ENCODE peak calls at places on chromosomes 2 and 18, in five cellular contexts. One of them, this sample, is unnamed.

GRCh38 chr18:3104190-3105054 is 91.5 kb upstream of the LPIN2 start:
- DNase-seq in right atrium auricular region: no peak
- DNase-seq in D721Med: no peak
- DNase-seq in HL-60: no peak
- DNase-seq in left ventricle myocardium inferior: no peak
- DNase-seq in this sample: no peak

GRCh38 chr2:157470321-157470720 is 26.4 kb upstream of the CYTIP start:
- DNase-seq in D721Med: no peak
- DNase-seq in right atrium auricular region: no peak
- DNase-seq in HL-60: no peak
- DNase-seq in left ventricle myocardium inferior: no peak
- DNase-seq in this sample: no peak

GRCh38 chr18:62616331-62616805 is 93.5 kb downstream of the ZCCHC2 start:
- DNase-seq in left ventricle myocardium inferior: no peak
- DNase-seq in D721Med: no peak
- DNase-seq in HL-60: no peak
- DNase-seq in right atrium auricular region: no peak
- DNase-seq in this sample: no peak

GRCh38 chr18:32707153-32707552 is 65.7 kb downstream of the KLHL14 start:
- DNase-seq in right atrium auricular region: no peak
- DNase-seq in left ventricle myocardium inferior: no peak
- DNase-seq in D721Med: no peak
- DNase-seq in HL-60: no peak
- DNase-seq in this sample: no peak

GRCh38 chr2:101720732-101721131 is 23.2 kb downstream of the MAP4K4 start:
- DNase-seq in left ventricle myocardium inferior: no peak
- DNase-seq in D721Med: no peak
- DNase-seq in HL-60: no peak
- DNase-seq in right atrium auricular region: no peak
- DNase-seq in this sample: no peak

GRCh38 chr2:96806468-96807126 is 9.5 kb upstream of the CNNM3 start:
- DNase-seq in left ventricle myocardium inferior: no peak
- DNase-seq in HL-60: no peak
- DNase-seq in right atrium auricular region: no peak
- DNase-seq in D721Med: no peak
- DNase-seq in this sample: no peak

GRCh38 chr2:237731663-237732062 is 66.9 kb upstream of the RBM44 start:
- DNase-seq in right atrium auricular region: no peak
- DNase-seq in left ventricle myocardium inferior: no peak
- DNase-seq in HL-60: no peak
- DNase-seq in D721Med: no peak
- DNase-seq in this sample: no peak

GRCh38 chr2:177400337-177400923 is 7.9 kb downstream of the AGPS start:
- DNase-seq in D721Med: no peak
- DNase-seq in left ventricle myocardium inferior: no peak
- DNase-seq in HL-60: no peak
- DNase-seq in right atrium auricular region: no peak
- DNase-seq in this sample: no peak

GRCh38 chr18:61894751-61895524 is 2.1 kb upstream of the RNF152 start:
- DNase-seq in left ventricle myocardium inferior: no peak
- DNase-seq in HL-60: no peak
- DNase-seq in right atrium auricular region: no peak
- DNase-seq in D721Med: peak
- DNase-seq in this sample: no peak

GRCh38 chr2:241636983-241637232 is at the start of gene THAP4:
- DNase-seq in HL-60: peak
- DNase-seq in left ventricle myocardium inferior: peak
- DNase-seq in right atrium auricular region: no peak
- DNase-seq in D721Med: no peak
- DNase-seq in this sample: no peak

GRCh38 chr2:120442923-120443571 is 97.1 kb downstream of the INHBB start:
- DNase-seq in left ventricle myocardium inferior: peak
- DNase-seq in D721Med: no peak
- DNase-seq in HL-60: no peak
- DNase-seq in right atrium auricular region: no peak
- DNase-seq in this sample: no peak

GRCh38 chr2:121860033-121860810 is 104.8 kb downstream of the TSN start:
- DNase-seq in HL-60: no peak
- DNase-seq in right atrium auricular region: no peak
- DNase-seq in D721Med: no peak
- DNase-seq in left ventricle myocardium inferior: no peak
- DNase-seq in this sample: no peak

GRCh38 chr18:44229693-44230108 is 451.0 kb upstream of the SETBP1 start:
- DNase-seq in right atrium auricular region: peak
- DNase-seq in D721Med: no peak
- DNase-seq in HL-60: no peak
- DNase-seq in left ventricle myocardium inferior: peak
- DNase-seq in this sample: no peak

GRCh38 chr2:226690471-226691024 is 109.1 kb downstream of the IRS1 start:
- DNase-seq in right atrium auricular region: no peak
- DNase-seq in D721Med: no peak
- DNase-seq in left ventricle myocardium inferior: no peak
- DNase-seq in HL-60: no peak
- DNase-seq in this sample: no peak

GRCh38 chr2:7418343-7418742 is 501.1 kb downstream of the RNF144A start:
- DNase-seq in left ventricle myocardium inferior: no peak
- DNase-seq in right atrium auricular region: no peak
- DNase-seq in HL-60: no peak
- DNase-seq in D721Med: no peak
- DNase-seq in this sample: no peak

GRCh38 chr2:235263205-235264120 is 230.4 kb upstream of the AGAP1 start:
- DNase-seq in right atrium auricular region: peak
- DNase-seq in HL-60: no peak
- DNase-seq in D721Med: no peak
- DNase-seq in left ventricle myocardium inferior: peak
- DNase-seq in this sample: no peak

GRCh38 chr2:105403785-105404698 is 5.2 kb upstream of the FHL2 start:
- DNase-seq in D721Med: no peak
- DNase-seq in right atrium auricular region: peak
- DNase-seq in HL-60: no peak
- DNase-seq in left ventricle myocardium inferior: no peak
- DNase-seq in this sample: no peak

GRCh38 chr2:98586466-98587140 is 21.7 kb downstream of the COA5 start:
- DNase-seq in left ventricle myocardium inferior: no peak
- DNase-seq in D721Med: no peak
- DNase-seq in HL-60: no peak
- DNase-seq in right atrium auricular region: peak
- DNase-seq in this sample: no peak

GRCh38 chr2:46848446-46848845 is 67.2 kb downstream of the MCFD2 start:
- DNase-seq in left ventricle myocardium inferior: no peak
- DNase-seq in HL-60: no peak
- DNase-seq in right atrium auricular region: no peak
- DNase-seq in D721Med: no peak
- DNase-seq in this sample: no peak

GRCh38 chr18:48674198-48674721 is 135.4 kb downstream of the CTIF start:
- DNase-seq in left ventricle myocardium inferior: peak
- DNase-seq in right atrium auricular region: peak
- DNase-seq in HL-60: no peak
- DNase-seq in D721Med: no peak
- DNase-seq in this sample: no peak

GRCh38 chr18:32237024-32237423 is 47.2 kb downstream of the MEP1B start:
- DNase-seq in left ventricle myocardium inferior: no peak
- DNase-seq in D721Med: no peak
- DNase-seq in right atrium auricular region: no peak
- DNase-seq in HL-60: no peak
- DNase-seq in this sample: no peak

GRCh38 chr2:20660506-20660905 is 6.4 kb upstream of the GDF7 start:
- DNase-seq in HL-60: no peak
- DNase-seq in right atrium auricular region: no peak
- DNase-seq in D721Med: no peak
- DNase-seq in left ventricle myocardium inferior: no peak
- DNase-seq in this sample: no peak

GRCh38 chr2:170377469-170378207 is 199.7 kb downstream of the MYO3B start:
- DNase-seq in D721Med: no peak
- DNase-seq in left ventricle myocardium inferior: no peak
- DNase-seq in HL-60: no peak
- DNase-seq in right atrium auricular region: no peak
- DNase-seq in this sample: no peak

GRCh38 chr2:62738981-62739936 is 33.7 kb downstream of the EHBP1 start:
- DNase-seq in right atrium auricular region: no peak
- DNase-seq in D721Med: no peak
- DNase-seq in left ventricle myocardium inferior: no peak
- DNase-seq in HL-60: no peak
- DNase-seq in this sample: no peak

GRCh38 chr18:29002747-29003146 is 825.8 kb upstream of the CDH2 start:
- DNase-seq in D721Med: no peak
- DNase-seq in right atrium auricular region: no peak
- DNase-seq in left ventricle myocardium inferior: no peak
- DNase-seq in HL-60: no peak
- DNase-seq in this sample: no peak

GRCh38 chr2:144801325-144801724 is 281.4 kb upstream of the ZEB2 start:
- DNase-seq in left ventricle myocardium inferior: no peak
- DNase-seq in HL-60: no peak
- DNase-seq in right atrium auricular region: no peak
- DNase-seq in D721Med: no peak
- DNase-seq in this sample: no peak

GRCh38 chr2:177733-178132 is 86.1 kb downstream of the SH3YL1 start:
- DNase-seq in right atrium auricular region: no peak
- DNase-seq in HL-60: no peak
- DNase-seq in left ventricle myocardium inferior: no peak
- DNase-seq in D721Med: no peak
- DNase-seq in this sample: no peak

DNA sequence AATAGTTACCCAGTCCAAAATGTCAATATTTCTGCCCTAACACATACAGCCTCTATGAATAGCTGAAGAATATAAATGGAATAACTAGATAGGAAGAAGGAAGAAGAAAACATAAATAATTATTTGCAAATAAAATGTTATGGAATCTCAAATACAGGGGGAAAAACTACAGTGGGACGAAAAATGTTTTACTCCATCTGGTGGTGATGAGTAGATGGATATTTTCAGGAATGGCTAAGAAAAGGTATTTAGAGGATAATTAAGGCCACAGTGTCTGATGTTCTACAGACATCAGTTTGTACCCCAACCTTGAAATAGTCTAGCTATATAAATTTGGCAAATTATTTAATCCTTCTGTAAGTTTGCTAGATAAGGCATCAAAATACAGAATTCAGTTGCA is 178.1 kb upstream of the FSHR start:
- DNase-seq in HL-60: no peak
- DNase-seq in left ventricle myocardium inferior: no peak
- DNase-seq in right atrium auricular region: no peak
- DNase-seq in D721Med: no peak
- DNase-seq in this sample: no peak
- TF ChIP-seq CTCF in HL-60: no peak
- TF ChIP-seq CTCF in left ventricle myocardium inferior: peak
- TF ChIP-seq CTCF in right atrium auricular region: peak
- TF ChIP-seq CTCF in D721Med: no peak
- TF ChIP-seq CTCF in this sample: peak

GRCh38 chr2:3377612-3378432 is at the start of gene EIPR1:
- DNase-seq in right atrium auricular region: peak
- DNase-seq in HL-60: peak
- DNase-seq in left ventricle myocardium inferior: peak
- DNase-seq in D721Med: peak
- DNase-seq in this sample: peak
- TF ChIP-seq CTCF in right atrium auricular region: no peak
- TF ChIP-seq CTCF in HL-60: no peak
- TF ChIP-seq CTCF in left ventricle myocardium inferior: peak
- TF ChIP-seq CTCF in D721Med: no peak
- TF ChIP-seq CTCF in this sample: peak

GRCh38 chr2:172462393-172463381 is 35.3 kb downstream of the ITGA6 start:
- DNase-seq in D721Med: no peak
- DNase-seq in left ventricle myocardium inferior: no peak
- DNase-seq in right atrium auricular region: no peak
- DNase-seq in HL-60: no peak
- DNase-seq in this sample: no peak
- TF ChIP-seq CTCF in D721Med: no peak
- TF ChIP-seq CTCF in left ventricle myocardium inferior: no peak
- TF ChIP-seq CTCF in right atrium auricular region: no peak
- TF ChIP-seq CTCF in HL-60: no peak
- TF ChIP-seq CTCF in this sample: peak

GRCh38 chr2:86025229-86025820 is 80.4 kb downstream of the POLR1A start:
- DNase-seq in D721Med: no peak
- DNase-seq in right atrium auricular region: no peak
- DNase-seq in left ventricle myocardium inferior: no peak
- DNase-seq in HL-60: no peak
- DNase-seq in this sample: no peak
- TF ChIP-seq CTCF in D721Med: no peak
- TF ChIP-seq CTCF in right atrium auricular region: no peak
- TF ChIP-seq CTCF in left ventricle myocardium inferior: no peak
- TF ChIP-seq CTCF in HL-60: no peak
- TF ChIP-seq CTCF in this sample: peak

GRCh38 chr2:217370391-217370790 is 510.5 kb upstream of the TNP1 start:
- DNase-seq in left ventricle myocardium inferior: no peak
- DNase-seq in D721Med: no peak
- DNase-seq in HL-60: no peak
- DNase-seq in right atrium auricular region: no peak
- DNase-seq in this sample: no peak
- TF ChIP-seq CTCF in left ventricle myocardium inferior: no peak
- TF ChIP-seq CTCF in D721Med: no peak
- TF ChIP-seq CTCF in HL-60: no peak
- TF ChIP-seq CTCF in right atrium auricular region: no peak
- TF ChIP-seq CTCF in this sample: no peak

DNA sequence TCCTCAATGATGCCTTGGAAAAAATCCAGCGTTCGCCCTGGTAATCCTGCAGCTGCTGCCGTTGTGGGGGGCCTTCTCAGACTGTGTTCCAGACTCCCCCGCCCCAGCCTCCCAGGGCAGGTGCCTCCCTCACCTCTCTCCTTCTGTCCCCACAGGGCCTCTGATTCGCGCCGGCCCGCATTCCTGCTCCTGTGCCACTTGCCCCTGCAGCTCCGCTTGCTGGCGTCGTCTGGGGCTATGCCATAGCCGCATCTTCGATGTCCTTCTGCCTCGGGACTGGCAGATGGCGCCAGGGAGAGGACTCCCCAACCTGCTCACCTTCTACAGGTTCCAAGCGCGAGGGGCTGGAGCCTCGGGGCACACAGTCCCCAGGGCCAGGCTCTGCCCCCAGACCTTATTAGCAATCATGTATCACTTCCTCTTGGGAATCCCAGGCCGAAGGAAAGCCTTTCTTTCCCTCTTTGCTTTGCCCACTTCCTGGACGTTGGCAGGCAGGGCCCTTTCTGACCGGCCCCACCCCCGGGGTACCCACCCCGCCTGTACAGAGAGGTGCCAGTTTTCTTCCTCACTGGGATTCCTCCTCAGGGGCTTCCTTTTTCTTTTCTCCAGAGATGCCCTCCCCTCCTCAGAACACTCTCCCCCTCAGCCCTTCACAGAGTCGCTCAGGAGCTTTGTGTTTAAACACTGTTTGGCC is 4.4 kb downstream of the SPATA3 start:
- DNase-seq in left ventricle myocardium inferior: no peak
- DNase-seq in D721Med: no peak
- DNase-seq in right atrium auricular region: no peak
- DNase-seq in HL-60: no peak
- DNase-seq in this sample: no peak
- TF ChIP-seq CTCF in left ventricle myocardium inferior: no peak
- TF ChIP-seq CTCF in D721Med: no peak
- TF ChIP-seq CTCF in right atrium auricular region: no peak
- TF ChIP-seq CTCF in HL-60: no peak
- TF ChIP-seq CTCF in this sample: no peak

GRCh38 chr2:163681765-163682164 is 54.0 kb downstream of the FIGN start:
- DNase-seq in D721Med: no peak
- DNase-seq in left ventricle myocardium inferior: no peak
- DNase-seq in right atrium auricular region: peak
- DNase-seq in HL-60: no peak
- DNase-seq in this sample: no peak

GRCh38 chr2:163686289-163686688 is 49.5 kb downstream of the FIGN start:
- DNase-seq in right atrium auricular region: no peak
- DNase-seq in left ventricle myocardium inferior: no peak
- DNase-seq in D721Med: no peak
- DNase-seq in HL-60: no peak
- DNase-seq in this sample: no peak

GRCh38 chr2:163687213-163687612 is 48.6 kb downstream of the FIGN start:
- DNase-seq in D721Med: no peak
- DNase-seq in HL-60: no peak
- DNase-seq in right atrium auricular region: no peak
- DNase-seq in left ventricle myocardium inferior: no peak
- DNase-seq in this sample: no peak

GRCh38 chr2:163682695-163683094 is 53.1 kb downstream of the FIGN start:
- DNase-seq in left ventricle myocardium inferior: no peak
- DNase-seq in D721Med: no peak
- DNase-seq in right atrium auricular region: no peak
- DNase-seq in HL-60: no peak
- DNase-seq in this sample: no peak
- TF ChIP-seq CTCF in left ventricle myocardium inferior: no peak
- TF ChIP-seq CTCF in D721Med: no peak
- TF ChIP-seq CTCF in right atrium auricular region: no peak
- TF ChIP-seq CTCF in HL-60: no peak
- TF ChIP-seq CTCF in this sample: peak